ENCODE peak calls at places on chromosomes 2 and 18, in seven cellular contexts. One of them, this sample, is unnamed.

GRCh38 chr2:58767833-58768726 is 527.0 kb upstream of the FANCL start:
- DNase-seq in CD4-positive, alpha-beta memory T cell: no peak
- DNase-seq in mucosa of descending colon: no peak
- DNase-seq in iPS DF 6.9: no peak
- DNase-seq in astrocyte of the cerebellum: no peak
- DNase-seq in HFF-Myc: no peak
- DNase-seq in keratinocyte: no peak
- DNase-seq in this sample: no peak

GRCh38 chr2:58601017-58601416 is 359.9 kb upstream of the FANCL start:
- DNase-seq in keratinocyte: no peak
- DNase-seq in CD4-positive, alpha-beta memory T cell: no peak
- DNase-seq in iPS DF 6.9: no peak
- DNase-seq in astrocyte of the cerebellum: no peak
- DNase-seq in mucosa of descending colon: no peak
- DNase-seq in HFF-Myc: no peak
- DNase-seq in this sample: no peak

GRCh38 chr2:99670768-99671734 is 181.2 kb upstream of the REV1 start:
- DNase-seq in iPS DF 6.9: no peak
- DNase-seq in HFF-Myc: no peak
- DNase-seq in mucosa of descending colon: no peak
- DNase-seq in keratinocyte: no peak
- DNase-seq in astrocyte of the cerebellum: no peak
- DNase-seq in CD4-positive, alpha-beta memory T cell: no peak
- DNase-seq in this sample: no peak

GRCh38 chr2:227534714-227535113 is 62.8 kb downstream of the AGFG1 start:
- DNase-seq in keratinocyte: no peak
- DNase-seq in mucosa of descending colon: no peak
- DNase-seq in astrocyte of the cerebellum: no peak
- DNase-seq in CD4-positive, alpha-beta memory T cell: no peak
- DNase-seq in HFF-Myc: no peak
- DNase-seq in iPS DF 6.9: no peak
- DNase-seq in this sample: peak

GRCh38 chr2:234488913-234489451 is 7.9 kb downstream of the ARL4C start:
- DNase-seq in CD4-positive, alpha-beta memory T cell: peak
- DNase-seq in iPS DF 6.9: no peak
- DNase-seq in keratinocyte: no peak
- DNase-seq in HFF-Myc: no peak
- DNase-seq in mucosa of descending colon: no peak
- DNase-seq in astrocyte of the cerebellum: no peak
- DNase-seq in this sample: peak

GRCh38 chr2:64325477-64325851 is 128.5 kb upstream of the LGALSL start:
- DNase-seq in mucosa of descending colon: no peak
- DNase-seq in iPS DF 6.9: no peak
- DNase-seq in HFF-Myc: no peak
- DNase-seq in astrocyte of the cerebellum: no peak
- DNase-seq in CD4-positive, alpha-beta memory T cell: no peak
- DNase-seq in keratinocyte: no peak
- DNase-seq in this sample: no peak

GRCh38 chr2:10963155-10963554 is 51.4 kb downstream of the KCNF1 start:
- DNase-seq in iPS DF 6.9: no peak
- DNase-seq in astrocyte of the cerebellum: no peak
- DNase-seq in keratinocyte: no peak
- DNase-seq in HFF-Myc: peak
- DNase-seq in mucosa of descending colon: no peak
- DNase-seq in CD4-positive, alpha-beta memory T cell: no peak
- DNase-seq in this sample: no peak

GRCh38 chr2:162044586-162044985 is 29.4 kb downstream of the DPP4 start:
- DNase-seq in HFF-Myc: no peak
- DNase-seq in keratinocyte: no peak
- DNase-seq in iPS DF 6.9: no peak
- DNase-seq in CD4-positive, alpha-beta memory T cell: no peak
- DNase-seq in astrocyte of the cerebellum: no peak
- DNase-seq in mucosa of descending colon: no peak
- DNase-seq in this sample: no peak

GRCh38 chr2:179348921-179349320 is 84.3 kb upstream of the SESTD1 start:
- DNase-seq in iPS DF 6.9: no peak
- DNase-seq in HFF-Myc: no peak
- DNase-seq in mucosa of descending colon: no peak
- DNase-seq in keratinocyte: no peak
- DNase-seq in astrocyte of the cerebellum: no peak
- DNase-seq in CD4-positive, alpha-beta memory T cell: no peak
- DNase-seq in this sample: no peak

GRCh38 chr2:104734937-104735586 is 118.9 kb upstream of the POU3F3 start:
- DNase-seq in astrocyte of the cerebellum: no peak
- DNase-seq in HFF-Myc: no peak
- DNase-seq in CD4-positive, alpha-beta memory T cell: no peak
- DNase-seq in keratinocyte: no peak
- DNase-seq in mucosa of descending colon: no peak
- DNase-seq in iPS DF 6.9: no peak
- DNase-seq in this sample: peak

GRCh38 chr2:209321076-209321475 is 102.8 kb upstream of the MAP2 start:
- DNase-seq in iPS DF 6.9: no peak
- DNase-seq in HFF-Myc: peak
- DNase-seq in CD4-positive, alpha-beta memory T cell: no peak
- DNase-seq in astrocyte of the cerebellum: no peak
- DNase-seq in mucosa of descending colon: no peak
- DNase-seq in keratinocyte: no peak
- DNase-seq in this sample: no peak

GRCh38 chr2:74316616-74317295 is 26.5 kb downstream of the SLC4A5 start:
- DNase-seq in CD4-positive, alpha-beta memory T cell: no peak
- DNase-seq in astrocyte of the cerebellum: no peak
- DNase-seq in iPS DF 6.9: peak
- DNase-seq in keratinocyte: no peak
- DNase-seq in mucosa of descending colon: no peak
- DNase-seq in HFF-Myc: no peak
- DNase-seq in this sample: no peak

GRCh38 chr2:102141915-102142828 is at the start of gene IL1R1:
- DNase-seq in astrocyte of the cerebellum: peak
- DNase-seq in CD4-positive, alpha-beta memory T cell: no peak
- DNase-seq in HFF-Myc: no peak
- DNase-seq in keratinocyte: no peak
- DNase-seq in mucosa of descending colon: peak
- DNase-seq in iPS DF 6.9: no peak
- DNase-seq in this sample: no peak

GRCh38 chr2:169693344-169693743 is 861 bp downstream of the CFAP210 start:
- DNase-seq in keratinocyte: no peak
- DNase-seq in HFF-Myc: no peak
- DNase-seq in CD4-positive, alpha-beta memory T cell: peak
- DNase-seq in astrocyte of the cerebellum: no peak
- DNase-seq in iPS DF 6.9: no peak
- DNase-seq in mucosa of descending colon: no peak
- DNase-seq in this sample: no peak

GRCh38 chr18:24015897-24016631 is 1.5 kb downstream of the TTC39C start:
- DNase-seq in HFF-Myc: no peak
- DNase-seq in iPS DF 6.9: no peak
- DNase-seq in CD4-positive, alpha-beta memory T cell: no peak
- DNase-seq in astrocyte of the cerebellum: no peak
- DNase-seq in mucosa of descending colon: no peak
- DNase-seq in keratinocyte: no peak
- DNase-seq in this sample: no peak
- H3K4me3 ChIP-seq in HFF-Myc: peak
- H3K4me3 ChIP-seq in iPS DF 6.9: peak
- H3K4me3 ChIP-seq in CD4-positive, alpha-beta memory T cell: peak
- H3K4me3 ChIP-seq in astrocyte of the cerebellum: peak
- H3K4me3 ChIP-seq in mucosa of descending colon: no peak
- H3K4me3 ChIP-seq in keratinocyte: peak
- H3K4me3 ChIP-seq in this sample: peak

GRCh38 chr2:29921560-29921915 is at the start of gene ALK:
- DNase-seq in keratinocyte: peak
- DNase-seq in HFF-Myc: peak
- DNase-seq in mucosa of descending colon: peak
- DNase-seq in CD4-positive, alpha-beta memory T cell: peak
- DNase-seq in iPS DF 6.9: peak
- DNase-seq in astrocyte of the cerebellum: peak
- DNase-seq in this sample: peak
- H3K4me3 ChIP-seq in keratinocyte: no peak
- H3K4me3 ChIP-seq in HFF-Myc: no peak
- H3K4me3 ChIP-seq in mucosa of descending colon: no peak
- H3K4me3 ChIP-seq in CD4-positive, alpha-beta memory T cell: no peak
- H3K4me3 ChIP-seq in iPS DF 6.9: peak
- H3K4me3 ChIP-seq in astrocyte of the cerebellum: peak
- H3K4me3 ChIP-seq in this sample: peak

GRCh38 chr18:832085-832681 is 20.1 kb upstream of the YES1 start:
- DNase-seq in iPS DF 6.9: no peak
- DNase-seq in CD4-positive, alpha-beta memory T cell: no peak
- DNase-seq in astrocyte of the cerebellum: no peak
- DNase-seq in mucosa of descending colon: peak
- DNase-seq in keratinocyte: no peak
- DNase-seq in HFF-Myc: no peak
- DNase-seq in this sample: peak
- H3K4me3 ChIP-seq in iPS DF 6.9: no peak
- H3K4me3 ChIP-seq in CD4-positive, alpha-beta memory T cell: no peak
- H3K4me3 ChIP-seq in astrocyte of the cerebellum: no peak
- H3K4me3 ChIP-seq in mucosa of descending colon: no peak
- H3K4me3 ChIP-seq in keratinocyte: peak
- H3K4me3 ChIP-seq in HFF-Myc: no peak
- H3K4me3 ChIP-seq in this sample: peak

DNA sequence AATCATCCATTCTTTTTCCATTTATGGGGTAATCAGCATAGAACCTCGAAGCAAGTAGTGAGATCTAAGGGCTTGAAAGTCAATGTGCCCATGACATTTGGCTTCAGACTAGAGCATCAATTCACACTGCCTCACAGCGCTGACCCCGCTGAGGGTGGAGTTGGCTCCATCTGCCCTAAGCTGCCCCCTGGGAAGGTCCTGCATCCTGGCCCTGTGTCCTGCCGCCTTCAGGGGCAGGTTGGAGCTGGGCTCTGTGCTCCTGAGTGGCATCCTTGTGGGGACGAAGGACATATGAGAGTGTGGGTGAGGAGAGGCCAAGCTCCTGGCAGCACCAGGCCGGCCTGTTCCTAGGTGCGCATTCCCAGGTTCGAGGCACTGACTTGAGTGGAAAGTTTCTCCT is 249.4 kb downstream of the FHOD3 start:
- DNase-seq in HFF-Myc: no peak
- DNase-seq in CD4-positive, alpha-beta memory T cell: no peak
- DNase-seq in astrocyte of the cerebellum: no peak
- DNase-seq in mucosa of descending colon: no peak
- DNase-seq in keratinocyte: no peak
- DNase-seq in iPS DF 6.9: no peak
- DNase-seq in this sample: no peak
- H3K4me3 ChIP-seq in HFF-Myc: no peak
- H3K4me3 ChIP-seq in CD4-positive, alpha-beta memory T cell: no peak
- H3K4me3 ChIP-seq in astrocyte of the cerebellum: no peak
- H3K4me3 ChIP-seq in mucosa of descending colon: no peak
- H3K4me3 ChIP-seq in keratinocyte: no peak
- H3K4me3 ChIP-seq in iPS DF 6.9: no peak
- H3K4me3 ChIP-seq in this sample: no peak

GRCh38 chr2:69798466-69798908 is 31.0 kb upstream of the GMCL1 start:
- DNase-seq in iPS DF 6.9: no peak
- DNase-seq in mucosa of descending colon: no peak
- DNase-seq in astrocyte of the cerebellum: peak
- DNase-seq in HFF-Myc: no peak
- DNase-seq in CD4-positive, alpha-beta memory T cell: no peak
- DNase-seq in keratinocyte: peak
- DNase-seq in this sample: no peak
- H3K4me3 ChIP-seq in iPS DF 6.9: no peak
- H3K4me3 ChIP-seq in mucosa of descending colon: no peak
- H3K4me3 ChIP-seq in astrocyte of the cerebellum: peak
- H3K4me3 ChIP-seq in HFF-Myc: peak
- H3K4me3 ChIP-seq in CD4-positive, alpha-beta memory T cell: no peak
- H3K4me3 ChIP-seq in keratinocyte: peak
- H3K4me3 ChIP-seq in this sample: no peak

GRCh38 chr2:187985923-187986322 is 305.8 kb upstream of the GULP1 start:
- DNase-seq in astrocyte of the cerebellum: no peak
- DNase-seq in iPS DF 6.9: no peak
- DNase-seq in mucosa of descending colon: no peak
- DNase-seq in HFF-Myc: no peak
- DNase-seq in CD4-positive, alpha-beta memory T cell: no peak
- DNase-seq in keratinocyte: no peak
- DNase-seq in this sample: no peak
- H3K4me3 ChIP-seq in astrocyte of the cerebellum: no peak
- H3K4me3 ChIP-seq in iPS DF 6.9: no peak
- H3K4me3 ChIP-seq in mucosa of descending colon: no peak
- H3K4me3 ChIP-seq in HFF-Myc: no peak
- H3K4me3 ChIP-seq in CD4-positive, alpha-beta memory T cell: no peak
- H3K4me3 ChIP-seq in keratinocyte: peak
- H3K4me3 ChIP-seq in this sample: no peak

GRCh38 chr2:219059725-219060682 is 717 bp downstream of the IHH start:
- DNase-seq in astrocyte of the cerebellum: no peak
- DNase-seq in CD4-positive, alpha-beta memory T cell: no peak
- DNase-seq in keratinocyte: no peak
- DNase-seq in iPS DF 6.9: no peak
- DNase-seq in HFF-Myc: no peak
- DNase-seq in mucosa of descending colon: peak
- DNase-seq in this sample: no peak
- H3K4me3 ChIP-seq in astrocyte of the cerebellum: no peak
- H3K4me3 ChIP-seq in CD4-positive, alpha-beta memory T cell: no peak
- H3K4me3 ChIP-seq in keratinocyte: no peak
- H3K4me3 ChIP-seq in iPS DF 6.9: no peak
- H3K4me3 ChIP-seq in HFF-Myc: no peak
- H3K4me3 ChIP-seq in mucosa of descending colon: peak
- H3K4me3 ChIP-seq in this sample: no peak

DNA sequence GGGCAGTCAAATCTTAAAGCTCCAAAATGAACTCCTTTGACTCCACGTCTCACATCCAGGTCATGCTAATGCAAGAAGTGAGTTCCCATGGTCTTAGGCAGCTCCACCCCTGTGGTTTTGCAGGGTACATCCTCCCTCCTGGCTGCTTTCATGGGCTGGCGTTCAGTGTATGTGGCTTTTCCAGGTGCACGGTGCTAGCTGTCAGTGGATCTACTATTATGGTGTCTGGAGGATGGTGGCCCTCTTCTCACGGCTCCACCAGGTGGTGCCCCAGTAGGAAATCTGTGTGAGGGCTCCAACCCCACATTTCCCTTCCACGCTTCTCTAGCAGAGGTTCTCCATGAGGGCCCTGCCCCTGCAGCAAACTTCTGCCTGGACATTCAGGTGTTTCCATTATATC is 105.2 kb upstream of the MSTN start:
- DNase-seq in mucosa of descending colon: no peak
- DNase-seq in astrocyte of the cerebellum: no peak
- DNase-seq in keratinocyte: no peak
- DNase-seq in CD4-positive, alpha-beta memory T cell: no peak
- DNase-seq in HFF-Myc: no peak
- DNase-seq in iPS DF 6.9: no peak
- DNase-seq in this sample: peak
- H3K4me3 ChIP-seq in mucosa of descending colon: no peak
- H3K4me3 ChIP-seq in astrocyte of the cerebellum: no peak
- H3K4me3 ChIP-seq in keratinocyte: no peak
- H3K4me3 ChIP-seq in CD4-positive, alpha-beta memory T cell: no peak
- H3K4me3 ChIP-seq in HFF-Myc: no peak
- H3K4me3 ChIP-seq in iPS DF 6.9: no peak
- H3K4me3 ChIP-seq in this sample: no peak

DNA sequence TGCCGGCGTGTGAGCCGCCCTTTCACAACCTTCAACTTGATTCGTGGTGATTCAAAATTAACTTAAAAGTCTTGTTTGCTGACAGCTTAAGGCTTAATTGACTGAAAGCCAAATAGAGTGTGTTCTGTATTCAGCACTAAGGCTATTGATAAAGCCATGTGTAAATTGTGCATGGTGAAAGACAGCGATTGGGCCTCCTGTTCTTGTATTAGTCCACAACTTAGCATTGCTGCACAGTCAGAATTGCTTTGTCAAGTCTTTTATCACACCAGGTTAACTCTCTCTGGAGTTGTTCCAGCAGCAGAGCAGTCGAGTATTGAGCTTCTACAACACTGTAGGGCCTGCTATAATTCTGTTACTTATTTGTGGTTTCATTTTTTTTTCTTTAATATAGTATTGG is 210.1 kb downstream of the WDR7 start:
- DNase-seq in HFF-Myc: no peak
- DNase-seq in keratinocyte: no peak
- DNase-seq in CD4-positive, alpha-beta memory T cell: no peak
- DNase-seq in mucosa of descending colon: no peak
- DNase-seq in astrocyte of the cerebellum: no peak
- DNase-seq in iPS DF 6.9: no peak
- DNase-seq in this sample: no peak
- H3K4me3 ChIP-seq in HFF-Myc: no peak
- H3K4me3 ChIP-seq in keratinocyte: no peak
- H3K4me3 ChIP-seq in CD4-positive, alpha-beta memory T cell: no peak
- H3K4me3 ChIP-seq in mucosa of descending colon: no peak
- H3K4me3 ChIP-seq in astrocyte of the cerebellum: no peak
- H3K4me3 ChIP-seq in iPS DF 6.9: no peak
- H3K4me3 ChIP-seq in this sample: no peak

This sample was measured in Jurkat, Clone E6-1.